ENCODE peak calls at places on chromosomes 4 and X, in nine cellular contexts. One of them, this sample, is unnamed.

GRCh38 chrX:112826020-112826419 is 14.6 kb downstream of the AMOT start:
- DNase-seq in mesenchymal stem cell: peak; percentile 41
- DNase-seq in heart right ventricle: no peak
- DNase-seq in colonic mucosa: no peak
- DNase-seq in right cardiac atrium: no peak
- DNase-seq in transverse colon: no peak
- DNase-seq in Karpas-422: no peak
- DNase-seq in spleen: no peak
- DNase-seq in upper lobe of right lung: no peak
- DNase-seq in this sample: no peak

GRCh38 chr4:187172340-187172761 is 448.7 kb upstream of the FAT1 start:
- DNase-seq in mesenchymal stem cell: peak; percentile 75
- DNase-seq in heart right ventricle: no peak
- DNase-seq in upper lobe of right lung: no peak
- DNase-seq in Karpas-422: no peak
- DNase-seq in right cardiac atrium: no peak
- DNase-seq in transverse colon: peak; percentile 35
- DNase-seq in spleen: no peak
- DNase-seq in colonic mucosa: peak; percentile 44
- DNase-seq in this sample: no peak

GRCh38 chr4:188949608-188950007 is 810.4 kb downstream of the TRIML1 start:
- DNase-seq in right cardiac atrium: no peak
- DNase-seq in upper lobe of right lung: no peak
- DNase-seq in heart right ventricle: no peak
- DNase-seq in mesenchymal stem cell: no peak
- DNase-seq in colonic mucosa: no peak
- DNase-seq in transverse colon: no peak
- DNase-seq in Karpas-422: no peak
- DNase-seq in spleen: no peak
- DNase-seq in this sample: no peak

GRCh38 chr4:111400736-111401135 is 744.5 kb upstream of the FAM241A start:
- DNase-seq in heart right ventricle: peak; percentile 46
- DNase-seq in Karpas-422: no peak
- DNase-seq in colonic mucosa: no peak
- DNase-seq in transverse colon: no peak
- DNase-seq in spleen: no peak
- DNase-seq in upper lobe of right lung: no peak
- DNase-seq in right cardiac atrium: no peak
- DNase-seq in mesenchymal stem cell: peak; percentile 22
- DNase-seq in this sample: no peak

GRCh38 chrX:69361286-69361926 is 142.7 kb upstream of the NALF2 start:
- DNase-seq in heart right ventricle: no peak
- DNase-seq in upper lobe of right lung: no peak
- DNase-seq in Karpas-422: no peak
- DNase-seq in transverse colon: no peak
- DNase-seq in right cardiac atrium: peak; percentile 80
- DNase-seq in spleen: no peak
- DNase-seq in colonic mucosa: no peak
- DNase-seq in mesenchymal stem cell: no peak
- DNase-seq in this sample: no peak

GRCh38 chrX:134821370-134821769 is 163.1 kb upstream of the PLAC1 start:
- DNase-seq in heart right ventricle: peak; percentile 63
- DNase-seq in spleen: no peak
- DNase-seq in transverse colon: no peak
- DNase-seq in mesenchymal stem cell: peak; percentile 87
- DNase-seq in colonic mucosa: no peak
- DNase-seq in upper lobe of right lung: no peak
- DNase-seq in Karpas-422: no peak
- DNase-seq in right cardiac atrium: peak; percentile 52
- DNase-seq in this sample: no peak

GRCh38 chr4:88107406-88108107 is 50.9 kb downstream of the ABCG2 start:
- DNase-seq in heart right ventricle: peak; percentile 12
- DNase-seq in Karpas-422: no peak
- DNase-seq in upper lobe of right lung: no peak
- DNase-seq in spleen: no peak
- DNase-seq in colonic mucosa: peak; percentile 40
- DNase-seq in right cardiac atrium: no peak
- DNase-seq in mesenchymal stem cell: no peak
- DNase-seq in transverse colon: peak; percentile 26
- DNase-seq in this sample: no peak

GRCh38 chr4:2266181-2266580 is 4.3 kb upstream of the MXD4 start:
- DNase-seq in transverse colon: no peak
- DNase-seq in heart right ventricle: peak; percentile 63
- DNase-seq in spleen: no peak
- DNase-seq in right cardiac atrium: peak; percentile 91
- DNase-seq in Karpas-422: no peak
- DNase-seq in colonic mucosa: peak; percentile 55
- DNase-seq in mesenchymal stem cell: no peak
- DNase-seq in upper lobe of right lung: peak; percentile 83
- DNase-seq in this sample: no peak

GRCh38 chr4:121344128-121344527 is 36.7 kb downstream of the QRFPR start:
- DNase-seq in colonic mucosa: no peak
- DNase-seq in Karpas-422: no peak
- DNase-seq in upper lobe of right lung: no peak
- DNase-seq in mesenchymal stem cell: no peak
- DNase-seq in transverse colon: no peak
- DNase-seq in spleen: no peak
- DNase-seq in right cardiac atrium: no peak
- DNase-seq in heart right ventricle: no peak
- DNase-seq in this sample: no peak

GRCh38 chr4:184826315-184827266 is 823 bp upstream of the ACSL1 start:
- DNase-seq in upper lobe of right lung: no peak
- DNase-seq in mesenchymal stem cell: peak; percentile 44
- DNase-seq in spleen: peak; percentile 92
- DNase-seq in right cardiac atrium: no peak
- DNase-seq in heart right ventricle: no peak
- DNase-seq in transverse colon: peak; percentile 50
- DNase-seq in Karpas-422: peak; percentile 44
- DNase-seq in colonic mucosa: peak; percentile 44
- DNase-seq in this sample: no peak

GRCh38 chr4:89006307-89006706 is 50.7 kb downstream of the FAM13A start:
- DNase-seq in transverse colon: no peak
- DNase-seq in mesenchymal stem cell: no peak
- DNase-seq in heart right ventricle: no peak
- DNase-seq in spleen: no peak
- DNase-seq in upper lobe of right lung: no peak
- DNase-seq in colonic mucosa: no peak
- DNase-seq in right cardiac atrium: no peak
- DNase-seq in Karpas-422: no peak
- DNase-seq in this sample: no peak

GRCh38 chr4:24672871-24673270 is 88.5 kb upstream of the DHX15 start:
- DNase-seq in upper lobe of right lung: no peak
- DNase-seq in spleen: no peak
- DNase-seq in Karpas-422: no peak
- DNase-seq in mesenchymal stem cell: no peak
- DNase-seq in transverse colon: no peak
- DNase-seq in colonic mucosa: no peak
- DNase-seq in right cardiac atrium: no peak
- DNase-seq in heart right ventricle: no peak
- DNase-seq in this sample: no peak

GRCh38 chrX:9530848-9531274 is 66.0 kb downstream of the TBL1X start:
- DNase-seq in colonic mucosa: peak; percentile 47
- DNase-seq in upper lobe of right lung: peak; percentile 66
- DNase-seq in right cardiac atrium: peak; percentile 89
- DNase-seq in Karpas-422: peak; percentile 88
- DNase-seq in heart right ventricle: peak; percentile 72
- DNase-seq in mesenchymal stem cell: peak; percentile 87
- DNase-seq in transverse colon: peak; percentile 51
- DNase-seq in spleen: peak; percentile 90
- DNase-seq in this sample: peak; percentile 79

GRCh38 chrX:97672608-97673007 is 788.9 kb downstream of the RPA4 start:
- DNase-seq in spleen: no peak
- DNase-seq in heart right ventricle: no peak
- DNase-seq in colonic mucosa: no peak
- DNase-seq in transverse colon: no peak
- DNase-seq in Karpas-422: no peak
- DNase-seq in mesenchymal stem cell: no peak
- DNase-seq in right cardiac atrium: no peak
- DNase-seq in upper lobe of right lung: no peak
- DNase-seq in this sample: no peak

GRCh38 chr4:113450681-113451080 is 310.9 kb downstream of the CAMK2D start:
- DNase-seq in upper lobe of right lung: no peak
- DNase-seq in mesenchymal stem cell: no peak
- DNase-seq in colonic mucosa: no peak
- DNase-seq in transverse colon: no peak
- DNase-seq in spleen: no peak
- DNase-seq in Karpas-422: no peak
- DNase-seq in heart right ventricle: no peak
- DNase-seq in right cardiac atrium: no peak
- DNase-seq in this sample: no peak

GRCh38 chr4:113447061-113447460 is 314.5 kb downstream of the CAMK2D start:
- DNase-seq in colonic mucosa: no peak
- DNase-seq in right cardiac atrium: no peak
- DNase-seq in spleen: no peak
- DNase-seq in upper lobe of right lung: no peak
- DNase-seq in transverse colon: no peak
- DNase-seq in mesenchymal stem cell: peak; percentile 27
- DNase-seq in heart right ventricle: no peak
- DNase-seq in Karpas-422: no peak
- DNase-seq in this sample: no peak

GRCh38 chr4:113447695-113448265 is 313.8 kb downstream of the CAMK2D start:
- DNase-seq in right cardiac atrium: peak; percentile 40
- DNase-seq in spleen: no peak
- DNase-seq in upper lobe of right lung: no peak
- DNase-seq in Karpas-422: no peak
- DNase-seq in transverse colon: no peak
- DNase-seq in heart right ventricle: no peak
- DNase-seq in colonic mucosa: no peak
- DNase-seq in mesenchymal stem cell: peak; percentile 61
- DNase-seq in this sample: no peak

GRCh38 chr4:113452152-113452551 is 309.4 kb downstream of the CAMK2D start:
- DNase-seq in transverse colon: no peak
- DNase-seq in colonic mucosa: no peak
- DNase-seq in upper lobe of right lung: no peak
- DNase-seq in Karpas-422: no peak
- DNase-seq in mesenchymal stem cell: no peak
- DNase-seq in spleen: no peak
- DNase-seq in heart right ventricle: no peak
- DNase-seq in right cardiac atrium: no peak
- DNase-seq in this sample: no peak

GRCh38 chr4:113449407-113449974 is 312.0 kb downstream of the CAMK2D start:
- DNase-seq in colonic mucosa: no peak
- DNase-seq in Karpas-422: no peak
- DNase-seq in heart right ventricle: no peak
- DNase-seq in right cardiac atrium: no peak
- DNase-seq in transverse colon: no peak
- DNase-seq in upper lobe of right lung: no peak
- DNase-seq in mesenchymal stem cell: peak; percentile 43
- DNase-seq in spleen: no peak
- DNase-seq in this sample: no peak
- H3K27ac ChIP-seq in colonic mucosa: no peak overlapping the region
- H3K27ac ChIP-seq in Karpas-422: no peak overlapping the region
- H3K27ac ChIP-seq in heart right ventricle: no peak overlapping the region
- H3K27ac ChIP-seq in right cardiac atrium: peak overlapping the region; percentile 51
- H3K27ac ChIP-seq in transverse colon: peak overlapping the region; percentile 70
- H3K27ac ChIP-seq in upper lobe of right lung: peak overlapping the region; percentile 14
- H3K27ac ChIP-seq in mesenchymal stem cell: no peak overlapping the region
- H3K27ac ChIP-seq in spleen: no peak overlapping the region
- H3K27ac ChIP-seq in this sample: peak overlapping the region; percentile 79

GRCh38 chr4:143341186-143341755 is 4.6 kb downstream of the GAB1 start:
- DNase-seq in colonic mucosa: no peak
- DNase-seq in right cardiac atrium: no peak
- DNase-seq in spleen: no peak
- DNase-seq in heart right ventricle: peak; percentile 24
- DNase-seq in transverse colon: peak; percentile 41
- DNase-seq in mesenchymal stem cell: no peak
- DNase-seq in Karpas-422: no peak
- DNase-seq in upper lobe of right lung: no peak
- DNase-seq in this sample: no peak

GRCh38 chr4:143336828-143337599 is at the start of gene GAB1:
- DNase-seq in mesenchymal stem cell: peak; percentile 92
- DNase-seq in spleen: peak; percentile 94
- DNase-seq in heart right ventricle: peak; percentile 82
- DNase-seq in upper lobe of right lung: peak; percentile 90
- DNase-seq in right cardiac atrium: peak; percentile 91
- DNase-seq in transverse colon: peak; percentile 86
- DNase-seq in Karpas-422: no peak
- DNase-seq in colonic mucosa: peak; percentile 82
- DNase-seq in this sample: peak; percentile 88

GRCh38 chr4:143337600-143338287 is 1.1 kb downstream of the GAB1 start:
- DNase-seq in spleen: no peak
- DNase-seq in mesenchymal stem cell: peak; percentile 72
- DNase-seq in upper lobe of right lung: peak; percentile 74
- DNase-seq in transverse colon: peak; percentile 79
- DNase-seq in heart right ventricle: peak; percentile 65
- DNase-seq in colonic mucosa: peak; percentile 88
- DNase-seq in Karpas-422: no peak
- DNase-seq in right cardiac atrium: peak; percentile 85
- DNase-seq in this sample: no peak

GRCh38 chr4:143338313-143338712 is 1.6 kb downstream of the GAB1 start:
- DNase-seq in colonic mucosa: no peak
- DNase-seq in upper lobe of right lung: no peak
- DNase-seq in heart right ventricle: no peak
- DNase-seq in right cardiac atrium: no peak
- DNase-seq in transverse colon: no peak
- DNase-seq in mesenchymal stem cell: no peak
- DNase-seq in spleen: no peak
- DNase-seq in Karpas-422: no peak
- DNase-seq in this sample: no peak

GRCh38 chr4:143339497-143339896 is 2.8 kb downstream of the GAB1 start:
- DNase-seq in mesenchymal stem cell: no peak
- DNase-seq in spleen: no peak
- DNase-seq in right cardiac atrium: no peak
- DNase-seq in upper lobe of right lung: no peak
- DNase-seq in colonic mucosa: no peak
- DNase-seq in Karpas-422: no peak
- DNase-seq in heart right ventricle: no peak
- DNase-seq in transverse colon: no peak
- DNase-seq in this sample: no peak
- H3K27ac ChIP-seq in mesenchymal stem cell: no peak overlapping the region
- H3K27ac ChIP-seq in spleen: no peak overlapping the region
- H3K27ac ChIP-seq in right cardiac atrium: peak overlapping the region; percentile 15
- H3K27ac ChIP-seq in upper lobe of right lung: no peak overlapping the region
- H3K27ac ChIP-seq in colonic mucosa: no peak overlapping the region
- H3K27ac ChIP-seq in Karpas-422: no peak overlapping the region
- H3K27ac ChIP-seq in heart right ventricle: peak overlapping the region; percentile 97
- H3K27ac ChIP-seq in transverse colon: peak overlapping the region; percentile 23
- H3K27ac ChIP-seq in this sample: peak overlapping the region; percentile 98

DNA sequence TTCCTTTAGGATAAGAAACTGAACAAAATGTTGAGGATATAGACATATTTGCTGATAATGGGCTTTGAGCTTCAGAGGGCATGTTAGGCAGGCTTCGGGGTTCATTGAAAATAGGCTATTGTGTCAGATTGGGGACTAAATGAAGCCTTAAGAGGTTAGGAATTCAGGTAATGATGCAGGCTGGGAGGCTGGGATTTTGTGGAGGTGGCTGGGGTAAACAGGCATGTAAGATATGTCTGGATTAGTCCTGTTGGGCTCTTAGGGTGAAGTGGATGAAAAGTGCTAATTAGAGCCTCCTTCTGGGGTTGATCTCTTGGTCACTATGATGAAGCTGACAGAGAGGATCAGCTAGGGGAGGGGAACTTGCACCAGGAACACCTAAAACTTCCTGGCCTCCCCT is 80.2 kb upstream of the ESX1 start:
- DNase-seq in Karpas-422: no peak
- DNase-seq in colonic mucosa: no peak
- DNase-seq in upper lobe of right lung: no peak
- DNase-seq in spleen: no peak
- DNase-seq in right cardiac atrium: no peak
- DNase-seq in transverse colon: no peak
- DNase-seq in heart right ventricle: no peak
- DNase-seq in mesenchymal stem cell: no peak
- DNase-seq in this sample: no peak
- H3K27ac ChIP-seq in Karpas-422: no peak overlapping the region
- H3K27ac ChIP-seq in colonic mucosa: no peak overlapping the region
- H3K27ac ChIP-seq in upper lobe of right lung: no peak overlapping the region
- H3K27ac ChIP-seq in spleen: no peak overlapping the region
- H3K27ac ChIP-seq in right cardiac atrium: no peak overlapping the region
- H3K27ac ChIP-seq in transverse colon: no peak overlapping the region
- H3K27ac ChIP-seq in heart right ventricle: no peak overlapping the region
- H3K27ac ChIP-seq in mesenchymal stem cell: no peak overlapping the region
- H3K27ac ChIP-seq in this sample: no peak overlapping the region

GRCh38 chr4:126898815-126899214 is 733.9 kb upstream of the INTU start:
- DNase-seq in heart right ventricle: no peak
- DNase-seq in spleen: no peak
- DNase-seq in right cardiac atrium: no peak
- DNase-seq in colonic mucosa: no peak
- DNase-seq in transverse colon: no peak
- DNase-seq in upper lobe of right lung: no peak
- DNase-seq in mesenchymal stem cell: no peak
- DNase-seq in Karpas-422: no peak
- DNase-seq in this sample: no peak
- H3K27ac ChIP-seq in heart right ventricle: peak overlapping the region; percentile 84
- H3K27ac ChIP-seq in spleen: no peak overlapping the region
- H3K27ac ChIP-seq in right cardiac atrium: peak overlapping the region; percentile 8
- H3K27ac ChIP-seq in colonic mucosa: no peak overlapping the region
- H3K27ac ChIP-seq in transverse colon: no peak overlapping the region
- H3K27ac ChIP-seq in upper lobe of right lung: no peak overlapping the region
- H3K27ac ChIP-seq in mesenchymal stem cell: peak overlapping the region; percentile 92
- H3K27ac ChIP-seq in Karpas-422: no peak overlapping the region
- H3K27ac ChIP-seq in this sample: peak overlapping the region; percentile 90

This sample was measured in ascending aorta.